ENCODE peak calls at places on chromosomes 16 and 17, in nine cellular contexts. S, E, L, M, W, O, X, D and H are unnamed samples.

GRCh38 chr16:11627292-11627663 is 40.6 kb upstream of the LITAF start:
- DNase-seq in W (no peak), O (no peak), L (no peak), E (no peak), D (no peak), X (no peak), S (no peak), M (no peak), H (no peak)

GRCh38 chr17:13135496-13135895 is 117.7 kb upstream of the ELAC2 start:
- DNase-seq in D (no peak), E (no peak), W (no peak), O (no peak), L (no peak), S (no peak), M (no peak), X (no peak), H (no peak)

GRCh38 chr16:13186813-13187212 is 285.4 kb downstream of the SHISA9 start:
- DNase-seq in X (no peak), D (no peak), M (no peak), O (no peak), S (no peak), L (peak; percentile 64), W (no peak), E (no peak), H (no peak)

GRCh38 chr16:66996983-66997358 is 8.6 kb downstream of the CES4A start:
- DNase-seq in M (no peak), O (no peak), E (no peak), X (no peak), W (no peak), D (no peak), L (no peak), S (no peak), H (no peak)

GRCh38 chr17:28225872-28226271 is 93.1 kb upstream of the TMEM97 start:
- DNase-seq in X (no peak), M (no peak), O (no peak), S (no peak), L (no peak), E (no peak), D (no peak), W (no peak), H (no peak)

GRCh38 chr16:79607587-79607986 is 7.0 kb upstream of the MAF start:
- DNase-seq in M (no peak), X (peak; percentile 17), S (no peak), E (no peak), D (no peak), O (no peak), W (no peak), L (no peak), H (no peak)

GRCh38 chr16:86722970-86723369 is 144.6 kb downstream of the FOXL1 start:
- DNase-seq in W (no peak), D (no peak), S (no peak), X (peak; percentile 75), O (no peak), L (no peak), M (no peak), E (no peak), H (no peak)

GRCh38 chr16:51815527-51815926 is 664.5 kb upstream of the SALL1 start:
- DNase-seq in L (no peak), D (no peak), M (no peak), W (no peak), X (no peak), E (no peak), S (no peak), O (no peak), H (no peak)

GRCh38 chr17:58262149-58262548 is 18.6 kb downstream of the MPO start:
- DNase-seq in O (no peak), E (no peak), L (no peak), X (no peak), W (no peak), S (no peak), D (no peak), M (no peak), H (peak; percentile 10)

GRCh38 chr16:68643847-68644246 is 1.3 kb upstream of the CDH3 start:
- DNase-seq in X (no peak), S (no peak), O (no peak), D (no peak), E (no peak), M (no peak), W (no peak), L (peak; percentile 59), H (no peak)

GRCh38 chr17:17994271-17994670 is 21.6 kb downstream of the DRC3 start:
- DNase-seq in S (no peak), O (no peak), W (no peak), D (no peak), L (peak; percentile 95), X (peak; percentile 33), E (no peak), M (no peak), H (no peak)

GRCh38 chr16:35176449-35176848 is 1717.0 kb downstream of the TP53TG3F start:
- DNase-seq in E (no peak), M (no peak), O (no peak), L (no peak), X (no peak), S (no peak), D (no peak), W (no peak), H (no peak)

GRCh38 chr17:61495161-61495857 is 43.1 kb downstream of the TBX4 start:
- DNase-seq in S (no peak), X (peak; percentile 14), D (no peak), O (no peak), M (no peak), L (peak; percentile 66), E (no peak), W (no peak), H (no peak)

GRCh38 chr16:9003322-9003721 is 39.6 kb upstream of the USP7 start:
- DNase-seq in M (no peak), O (no peak), E (no peak), D (peak; percentile 78), X (no peak), S (no peak), W (no peak), L (no peak), H (peak; percentile 29)